ENCODE peak calls at places on chromosomes 13 and 19, in four cellular contexts. Q is HepG2, M is GM12878, E is K562. W is an unnamed sample.

GRCh38 chr13:110409581-110409992 is 102.5 kb downstream of the COL4A2 start:
- DNase-seq in Q (no peak), M (no peak), E (no peak), W (no peak)

GRCh38 chr13:33662392-33662791 is 155.6 kb upstream of the RFC3 start:
- DNase-seq in Q (peak), M (no peak), E (no peak), W (no peak)

GRCh38 chr19:12828494-12828893 is 5.9 kb downstream of the RTBDN start:
- DNase-seq in Q (peak), M (no peak), E (peak), W (peak)

GRCh38 chr19:41563847-41564514 is 12.0 kb upstream of the CEACAM21 start:
- DNase-seq in Q (no peak), M (no peak), E (no peak), W (no peak)

GRCh38 chr19:56105090-56105701 is 15.9 kb downstream of the ZNF787 start:
- DNase-seq in Q (peak), M (no peak), E (no peak), W (peak)

GRCh38 chr13:27790523-27790922 is 1.8 kb upstream of the GSX1 start:
- DNase-seq in Q (no peak), M (no peak), E (no peak), W (peak)

GRCh38 chr19:56314018-56314583 is 538 bp downstream of the ZSCAN5A start:
- DNase-seq in Q (peak), M (no peak), E (peak), W (no peak)

GRCh38 chr19:3880471-3881271 is at the start of gene ATCAY:
- DNase-seq in Q (no peak), M (no peak), E (peak), W (no peak)

GRCh38 chr13:31638577-31638976 is 100.7 kb upstream of the RXFP2 start:
- DNase-seq in Q (no peak), M (no peak), E (no peak), W (no peak)

GRCh38 chr19:44005968-44006367 is 3.2 kb downstream of the ZNF230 start:
- DNase-seq in Q (no peak), M (no peak), E (no peak), W (no peak)

GRCh38 chr13:43489168-43489730 is 297.5 kb downstream of the ENOX1 start:
- DNase-seq in Q (no peak), M (no peak), E (no peak), W (no peak)

GRCh38 chr13:53285896-53286430 is 257.4 kb downstream of the OLFM4 start:
- DNase-seq in Q (no peak), M (no peak), E (no peak), W (no peak)

GRCh38 chr13:53276265-53276664 is 247.7 kb downstream of the OLFM4 start:
- DNase-seq in Q (no peak), M (no peak), E (no peak), W (peak)

DNA sequence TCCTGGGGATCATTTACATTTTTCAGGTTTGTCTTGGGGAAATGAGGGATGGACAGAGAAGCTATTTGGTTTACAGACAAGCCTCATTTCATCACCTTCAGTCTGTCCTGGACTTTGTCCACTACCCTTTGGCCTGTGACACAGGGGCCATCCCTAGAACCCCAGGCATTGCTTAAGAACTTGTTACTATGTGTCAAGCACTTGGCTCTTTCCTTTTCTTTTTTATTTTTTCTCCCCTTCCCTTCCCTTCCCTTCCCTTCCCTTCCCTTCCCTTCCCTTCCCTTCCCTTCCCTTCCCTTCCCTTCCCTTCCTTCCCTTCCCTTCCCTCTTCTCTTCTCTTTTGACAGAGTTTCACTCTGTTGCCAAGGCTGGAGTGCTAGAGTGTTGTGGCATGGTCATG is 253.1 kb downstream of the OLFM4 start:
- DNase-seq in Q (no peak), M (no peak), E (no peak), W (no peak)
- TF ChIP-seq KDM1A in Q (no peak), M (no peak), E (no peak), W (no peak)

GRCh38 chr19:45782820-45783785 is 813 bp upstream of the DMPK start:
- DNase-seq in Q (no peak), M (no peak), E (no peak), W (no peak)
- TF ChIP-seq SP1 in Q (no peak), M (no peak), E (no peak), W (no peak)

DNA sequence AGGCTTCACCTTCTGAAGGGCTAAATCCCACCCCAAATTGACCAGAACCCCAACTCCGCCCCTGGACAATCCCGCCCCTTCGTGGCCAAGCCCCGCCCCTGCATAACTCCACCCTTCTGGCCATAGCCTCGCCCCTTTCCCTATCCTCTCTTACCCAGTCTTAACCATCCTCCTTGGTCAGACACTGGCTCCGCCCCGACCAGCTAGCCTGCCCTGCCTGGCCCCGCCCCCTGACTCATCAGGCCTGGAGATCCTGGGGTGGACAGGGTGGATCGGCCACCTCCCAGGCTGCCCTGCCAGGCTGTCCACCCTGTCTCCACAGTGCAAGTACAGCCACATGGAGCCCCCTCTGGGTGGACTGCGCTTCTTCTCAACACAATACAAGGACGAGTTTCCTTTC is 8.0 kb upstream of the ZNF358 start:
- DNase-seq in Q (peak), M (no peak), E (peak), W (peak)
- TF ChIP-seq KDM1A in Q (no peak), M (no peak), E (no peak), W (no peak)

GRCh38 chr19:23203841-23204344 is 46.3 kb downstream of the ZNF724 start:
- DNase-seq in Q (no peak), M (no peak), E (no peak), W (no peak)
- TF ChIP-seq SP1 in Q (no peak), M (no peak), E (no peak), W (no peak)